ENCODE peak calls at places on chromosomes 3 and 15, in six cellular contexts. J is NCI-H774; A is activated T-cell treated with anti-CD3 and anti-CD28 coated beads for 1 hour; G is RWPE1; W is stimulated activated CD4-positive, alpha-beta T cell treated with anti-CD3 and anti-CD28 coated beads, Interleukin-1b, Interleukin-23, amount 100 ng/mL, for 24 hours; F is endothelial cell. Z is an unnamed sample.

GRCh38 chr15:43511012-43511885 is 6.2 kb upstream of the MAP1A start:
- DNase-seq in G (no peak), F (peak; percentile 46), W (no peak), J (no peak), A (no peak), Z (no peak)

GRCh38 chr3:155554777-155555445 is 190.0 kb downstream of the PLCH1 start:
- DNase-seq in W (no peak), G (no peak), J (no peak), A (no peak), F (peak; percentile 52), Z (no peak)

GRCh38 chr3:29140706-29141105 is 140.2 kb upstream of the RBMS3 start:
- DNase-seq in J (no peak), F (no peak), G (no peak), A (no peak), W (no peak), Z (no peak)

GRCh38 chr15:77224352-77224751 is 153.4 kb upstream of the TSPAN3 start:
- DNase-seq in F (no peak), A (no peak), J (no peak), W (no peak), G (no peak), Z (no peak)

GRCh38 chr15:36608166-36608565 is 28.7 kb downstream of the CDIN1 start:
- DNase-seq in G (no peak), A (no peak), F (no peak), J (no peak), W (no peak), Z (no peak)

GRCh38 chr15:69059170-69059943 is 44.9 kb downstream of the NOX5 start:
- DNase-seq in F (peak; percentile 88), A (peak; percentile 65), W (peak; percentile 69), G (peak; percentile 94), J (peak; percentile 85), Z (peak; percentile 62)

GRCh38 chr3:190261740-190262139 is 60.5 kb downstream of the CLDN1 start:
- DNase-seq in A (no peak), G (no peak), J (no peak), W (no peak), F (no peak), Z (no peak)

GRCh38 chr3:72449551-72449950 is 398.7 kb downstream of the SHQ1 start:
- DNase-seq in G (no peak), F (no peak), W (no peak), J (no peak), A (no peak), Z (no peak)